ENCODE peak calls at places on chromosomes 12 and 14, in seven cellular contexts. K is body of pancreas, N is WERI-Rb-1, D is AG04450, L is tibial nerve, A is GM23338, U is foreskin keratinocyte. W is an unnamed sample.

GRCh38 chr12:57738661-57739237 is at the start of gene AGAP2:
- DNase-seq in K (no peak), N (peak; percentile 64), D (no peak), L (no peak), A (peak; percentile 92), U (no peak), W (no peak)

GRCh38 chr14:92633724-92634123 is 114.7 kb downstream of the LGMN start:
- DNase-seq in K (no peak), N (no peak), D (no peak), L (no peak), A (no peak), U (no peak), W (no peak)

GRCh38 chr14:71698027-71698426 is 234.2 kb upstream of the RGS6 start:
- DNase-seq in K (no peak), N (no peak), D (no peak), L (no peak), A (no peak), U (no peak), W (no peak)

GRCh38 chr14:105532735-105533141 is 6.4 kb downstream of the TMEM121 start:
- DNase-seq in K (no peak), N (peak; percentile 65), D (no peak), L (no peak), A (peak; percentile 8), U (no peak), W (no peak)

GRCh38 chr14:76305474-76305826 is 70.5 kb upstream of the ESRRB start:
- DNase-seq in K (peak; percentile 40), N (no peak), D (no peak), L (no peak), A (no peak), U (no peak), W (no peak)

GRCh38 chr12:117521327-117521726 is 159.9 kb upstream of the NOS1 start:
- DNase-seq in K (no peak), N (no peak), D (no peak), L (no peak), A (no peak), U (no peak), W (peak; percentile 7)

GRCh38 chr14:104751539-104752337 is 1.2 kb upstream of the SIVA1 start:
- DNase-seq in K (no peak), N (no peak), D (no peak), L (no peak), A (no peak), U (no peak), W (no peak)

GRCh38 chr12:119780786-119781434 is 96.2 kb downstream of the CIT start:
- DNase-seq in K (peak; percentile 68), N (peak; percentile 53), D (no peak), L (no peak), A (peak; percentile 73), U (peak; percentile 62), W (peak; percentile 60)

GRCh38 chr12:94676011-94676709 is 25.8 kb upstream of the TMCC3 start:
- DNase-seq in K (peak; percentile 30), N (no peak), D (no peak), L (peak; percentile 33), A (no peak), U (no peak), W (no peak)

GRCh38 chr12:575948-576612 is 87.2 kb downstream of the NINJ2 start:
- DNase-seq in K (peak; percentile 71), N (peak; percentile 79), D (no peak), L (peak; percentile 59), A (peak; percentile 79), U (peak; percentile 50), W (peak; percentile 64)

GRCh38 chr14:23177181-23177580 is 6.3 kb downstream of the SLC7A8 start:
- DNase-seq in K (peak; percentile 48), N (no peak), D (no peak), L (no peak), A (no peak), U (no peak), W (no peak)

GRCh38 chr12:6547987-6548386 is 7.9 kb downstream of the IFFO1 start:
- DNase-seq in K (no peak), N (no peak), D (peak; percentile 63), L (no peak), A (no peak), U (peak; percentile 80), W (peak; percentile 63)

GRCh38 chr12:56590237-56590830 is 39.8 kb downstream of the BAZ2A start:
- DNase-seq in K (no peak), N (peak; percentile 54), D (no peak), L (no peak), A (peak; percentile 67), U (no peak), W (no peak)

GRCh38 chr14:66315548-66315947 is 170.6 kb upstream of the CCDC196 start:
- DNase-seq in K (no peak), N (no peak), D (no peak), L (no peak), A (peak; percentile 49), U (no peak), W (no peak)

DNA sequence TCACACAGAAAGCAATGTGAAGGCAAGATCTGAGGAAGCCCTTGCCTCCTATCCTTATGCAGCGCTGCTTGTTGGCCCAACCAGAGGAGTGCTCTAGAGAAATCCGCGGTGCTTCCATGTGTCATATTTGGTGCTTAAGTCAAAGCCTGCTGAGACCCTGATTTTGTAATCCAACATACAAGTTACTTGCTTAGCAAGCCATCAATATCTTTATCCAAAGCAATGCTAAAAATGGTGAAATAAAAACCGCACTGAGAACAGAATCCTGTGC is 250.0 kb downstream of the MED13L start:
- DNase-seq in K (no peak), N (no peak), D (no peak), L (no peak), A (peak; percentile 20), U (no peak), W (no peak)
- TF ChIP-seq CTCF in K (no peak), N (no peak), D (no peak), L (no peak), A (no peak), U (no peak), W (no peak)

GRCh38 chr14:57865066-57865449 is 834 bp downstream of the SLC35F4 start:
- DNase-seq in K (no peak), N (no peak), D (no peak), L (no peak), A (no peak), U (no peak), W (no peak)
- H3K27ac ChIP-seq in K (no peak overlapping the region), N (no peak overlapping the region), D (no peak overlapping the region), L (no peak overlapping the region), A (no peak overlapping the region), U (no peak overlapping the region), W (no peak overlapping the region)

DNA sequence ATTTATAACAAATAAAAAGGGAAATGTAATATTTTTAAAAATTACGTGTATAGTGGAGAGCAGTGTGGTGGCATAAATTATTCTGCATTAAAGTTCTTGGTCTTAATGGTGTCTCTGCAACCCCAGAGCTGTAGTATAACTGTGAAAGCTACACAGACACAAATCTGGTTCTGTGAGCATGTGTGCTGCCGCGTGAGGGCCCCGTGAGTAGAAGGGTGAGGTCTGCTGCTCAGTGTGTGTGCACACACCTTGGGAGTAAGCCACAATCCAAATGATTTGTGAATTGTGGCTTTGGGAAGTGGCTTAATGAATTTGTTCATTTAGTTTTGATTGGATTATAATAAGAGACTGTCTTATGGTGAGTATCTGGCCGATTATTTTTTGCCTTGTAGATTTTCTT is 16.8 kb downstream of the PELI2 start:
- DNase-seq in K (peak; percentile 80), N (peak; percentile 58), D (no peak), L (no peak), A (no peak), U (no peak), W (no peak)
- TF ChIP-seq CTCF in K (no peak), N (peak; percentile 18), D (no peak), L (no peak), A (no peak), U (no peak), W (no peak)

GRCh38 chr14:68689426-68689825 is 103.4 kb downstream of the ZFP36L1 start:
- DNase-seq in K (no peak), N (no peak), D (no peak), L (no peak), A (no peak), U (no peak), W (no peak)
- H3K27ac ChIP-seq in K (no peak overlapping the region), N (no peak overlapping the region), D (no peak overlapping the region), L (no peak overlapping the region), A (no peak overlapping the region), U (no peak overlapping the region), W (peak overlapping the region; percentile 95)

GRCh38 chr14:51701956-51702355 is 50.2 kb downstream of the FRMD6 start:
- DNase-seq in K (no peak), N (no peak), D (no peak), L (no peak), A (peak; percentile 19), U (no peak), W (no peak)

GRCh38 chr14:51703787-51704186 is 52.1 kb downstream of the FRMD6 start:
- DNase-seq in K (no peak), N (no peak), D (no peak), L (no peak), A (no peak), U (no peak), W (no peak)

GRCh38 chr14:51704465-51705050 is 52.8 kb downstream of the FRMD6 start:
- DNase-seq in K (no peak), N (no peak), D (no peak), L (no peak), A (peak; percentile 70), U (no peak), W (no peak)
- TF ChIP-seq CTCF in K (no peak), N (no peak), D (no peak), L (no peak), A (no peak), U (no peak), W (no peak)

GRCh38 chr12:105492591-105492990 is 162.1 kb downstream of the C12orf75 start:
- DNase-seq in K (no peak), N (no peak), D (no peak), L (no peak), A (no peak), U (no peak), W (no peak)
- H3K27ac ChIP-seq in K (no peak overlapping the region), N (no peak overlapping the region), D (no peak overlapping the region), L (no peak overlapping the region), A (no peak overlapping the region), U (no peak overlapping the region), W (no peak overlapping the region)

W was measured in RWPE1.